ENCODE peak calls at places on chromosomes 4 and X, in five cellular contexts. Q is C1 segment of cervical spinal cord; J is endothelial cell; E is effector memory CD8-positive, alpha-beta T cell; V is NCI-H2081 treated with DMSO at 0.1 percent for 48 hours. I is an unnamed sample.

GRCh38 chr4:80011636-80012236 is 61.3 kb downstream of the ANTXR2 start:
- DNase-seq in Q (no peak), J (no peak), E (no peak), V (no peak), I (no peak)

GRCh38 chr4:94332983-94333590 is 9.5 kb downstream of the HPGDS start:
- DNase-seq in Q (no peak), J (no peak), E (no peak), V (no peak), I (no peak)

GRCh38 chr4:4969298-4969697 is 50.0 kb downstream of the CYTL1 start:
- DNase-seq in Q (no peak), J (no peak), E (no peak), V (no peak), I (no peak)

GRCh38 chr4:119209077-119209476 is 3.4 kb upstream of the USP53 start:
- DNase-seq in Q (no peak), J (no peak), E (no peak), V (no peak), I (no peak)

GRCh38 chr4:26441110-26441509 is 49.2 kb downstream of the CCKAR start:
- DNase-seq in Q (no peak), J (no peak), E (no peak), V (no peak), I (no peak)

GRCh38 chr4:119834901-119835300 is 206.3 kb upstream of the PDE5A start:
- DNase-seq in Q (no peak), J (no peak), E (no peak), V (no peak), I (no peak)

GRCh38 chr4:114752404-114752803 is 153.8 kb downstream of the UGT8 start:
- DNase-seq in Q (no peak), J (no peak), E (no peak), V (no peak), I (no peak)

GRCh38 chr4:128163177-128164117 is 102.3 kb downstream of the LARP1B start:
- DNase-seq in Q (no peak), J (no peak), E (no peak), V (no peak), I (no peak)

GRCh38 chr4:153241970-153242847 is 38.0 kb downstream of the TRIM2 start:
- DNase-seq in Q (no peak), J (no peak), E (no peak), V (no peak), I (no peak)

GRCh38 chrX:105781794-105782193 is 40.5 kb upstream of the NRK start:
- DNase-seq in Q (no peak), J (no peak), E (no peak), V (no peak), I (no peak)

GRCh38 chr4:159248383-159249178 is 145.7 kb downstream of the RAPGEF2 start:
- DNase-seq in Q (no peak), J (no peak), E (no peak), V (peak), I (no peak)

GRCh38 chr4:145939241-145939640 is 618 bp upstream of the ZNF827 start:
- DNase-seq in Q (no peak), J (no peak), E (no peak), V (no peak), I (no peak)

GRCh38 chrX:108304210-108304609 is 134.0 kb downstream of the COL4A6 start:
- DNase-seq in Q (no peak), J (no peak), E (no peak), V (no peak), I (peak)

GRCh38 chr4:32117696-32118095 is 1397.5 kb downstream of the PCDH7 start:
- DNase-seq in Q (no peak), J (no peak), E (no peak), V (no peak), I (no peak)

GRCh38 chrX:118865231-118865630 is 41.6 kb downstream of the ZCCHC12 start:
- DNase-seq in Q (no peak), J (no peak), E (no peak), V (no peak), I (no peak)

GRCh38 chrX:51568586-51568985 is 50.1 kb downstream of the CENPVL3 start:
- DNase-seq in Q (no peak), J (no peak), E (no peak), V (no peak), I (no peak)

GRCh38 chr4:140996757-140997156 is 136.5 kb downstream of the RNF150 start:
- DNase-seq in Q (no peak), J (no peak), E (no peak), V (no peak), I (no peak)

GRCh38 chr4:150164055-150164454 is 85.8 kb downstream of the DCLK2 start:
- DNase-seq in Q (no peak), J (no peak), E (no peak), V (no peak), I (no peak)

GRCh38 chrX:63656871-63657580 is 128.0 kb downstream of the ARHGEF9 start:
- DNase-seq in Q (no peak), J (no peak), E (no peak), V (no peak), I (no peak)

GRCh38 chr4:67928547-67928946 is 34.7 kb downstream of the TMPRSS11A start:
- DNase-seq in Q (no peak), J (no peak), E (no peak), V (no peak), I (no peak)

GRCh38 chr4:186920486-186920885 is 196.8 kb upstream of the FAT1 start:
- DNase-seq in Q (no peak), J (no peak), E (no peak), V (no peak), I (no peak)

GRCh38 chr4:19399001-19399400 is 852.7 kb upstream of the SLIT2 start:
- DNase-seq in Q (no peak), J (no peak), E (no peak), V (no peak), I (no peak)

GRCh38 chr4:83369825-83370639 is 35.4 kb upstream of the HPSE start:
- DNase-seq in Q (no peak), J (no peak), E (no peak), V (no peak), I (no peak)

GRCh38 chrX:43121637-43122036 is 343.7 kb upstream of the PPP1R2C start:
- DNase-seq in Q (no peak), J (no peak), E (no peak), V (no peak), I (no peak)

GRCh38 chr4:181008164-181008563 is 1235.0 kb upstream of the TENM3 start:
- DNase-seq in Q (no peak), J (no peak), E (no peak), V (no peak), I (no peak)